ENCODE peak calls at places on chromosome 1, in six cellular contexts. Z is adrenal gland, P is upper lobe of left lung, E is iPS DF 6.9, D is H9, X is IMR-90. T is an unnamed sample.

GRCh38 chr1:61536174-61536573 is 188.8 kb downstream of the TM2D1 start:
- DNase-seq in X (no peak), E (no peak), D (no peak), Z (no peak), P (no peak), T (no peak)

GRCh38 chr1:15051898-15052528 is 101.5 kb upstream of the TMEM51 start:
- DNase-seq in Z (no peak), E (no peak), D (no peak), X (peak; percentile 22), P (no peak), T (peak; percentile 18)

GRCh38 chr1:36988741-36989193 is 45.5 kb downstream of the GRIK3 start:
- DNase-seq in D (no peak), Z (no peak), P (no peak), E (no peak), X (no peak), T (no peak)

GRCh38 chr1:12208764-12209494 is 20.9 kb upstream of the VPS13D start:
- DNase-seq in Z (peak; percentile 91), E (peak; percentile 85), X (peak; percentile 68), P (peak; percentile 84), D (peak; percentile 87), T (no peak)

GRCh38 chr1:228964178-228964819 is 229.0 kb downstream of the RHOU start:
- DNase-seq in D (peak; percentile 24), E (no peak), Z (peak; percentile 19), P (no peak), X (peak; percentile 94), T (peak; percentile 75)

GRCh38 chr1:11948822-11949458 is 14.4 kb downstream of the PLOD1 start:
- DNase-seq in X (peak; percentile 26), E (no peak), D (no peak), P (no peak), Z (no peak), T (no peak)

GRCh38 chr1:152053375-152053774 is 16.6 kb upstream of the S100A11 start:
- DNase-seq in X (no peak), E (no peak), P (no peak), D (no peak), Z (no peak), T (no peak)

GRCh38 chr1:117067528-117068370 is 7.6 kb downstream of the TTF2 start:
- DNase-seq in D (peak; percentile 38), P (peak; percentile 53), Z (peak; percentile 70), X (peak; percentile 70), E (no peak), T (peak; percentile 29)

GRCh38 chr1:179917601-179918429 is 35.7 kb downstream of the TOR1AIP1 start:
- DNase-seq in P (no peak), X (no peak), E (no peak), Z (no peak), D (no peak), T (no peak)

GRCh38 chr1:35463232-35463631 is 94.0 kb downstream of the KIAA0319L start:
- DNase-seq in Z (no peak), E (no peak), X (no peak), P (no peak), D (no peak), T (no peak)

GRCh38 chr1:56404561-56405030 is 174.8 kb downstream of the PLPP3 start:
- DNase-seq in E (no peak), X (no peak), Z (no peak), P (no peak), D (no peak), T (no peak)

GRCh38 chr1:28682840-28683239 is 14.3 kb downstream of the GMEB1 start:
- DNase-seq in X (peak; percentile 31), D (no peak), E (no peak), Z (no peak), P (no peak), T (no peak)

GRCh38 chr1:179007233-179007632 is 18.5 kb upstream of the FAM20B start:
- DNase-seq in X (no peak), Z (no peak), D (no peak), E (no peak), P (no peak), T (no peak)

GRCh38 chr1:197948926-197949899 is 32.0 kb downstream of the LHX9 start:
- DNase-seq in P (no peak), X (no peak), Z (no peak), E (no peak), D (no peak), T (no peak)

GRCh38 chr1:198880818-198881597 is 242.2 kb downstream of the PTPRC start:
- DNase-seq in P (no peak), E (no peak), Z (peak; percentile 23), X (peak; percentile 97), D (no peak), T (peak; percentile 66)

GRCh38 chr1:155706101-155706619 is 17.3 kb downstream of the DAP3 start:
- DNase-seq in D (no peak), E (no peak), Z (no peak), P (no peak), X (peak; percentile 69), T (peak; percentile 73)

GRCh38 chr1:24884751-24885150 is 45.3 kb downstream of the RUNX3 start:
- DNase-seq in P (no peak), X (no peak), E (no peak), Z (no peak), D (no peak), T (no peak)

GRCh38 chr1:2987773-2988172 is 33.5 kb upstream of the ACTRT2 start:
- DNase-seq in X (no peak), D (no peak), P (no peak), Z (no peak), E (no peak), T (no peak)

GRCh38 chr1:204148098-204148406 is 3.8 kb downstream of the ETNK2 start:
- DNase-seq in P (no peak), X (no peak), D (no peak), Z (no peak), E (no peak), T (no peak)

GRCh38 chr1:83994111-83994510 is 4.8 kb downstream of the TTLL7 start:
- DNase-seq in E (no peak), X (no peak), D (no peak), P (no peak), Z (no peak), T (no peak)

GRCh38 chr1:69523032-69523431 is 44.7 kb upstream of the LRRC7 start:
- DNase-seq in D (no peak), X (peak; percentile 87), E (no peak), P (no peak), Z (no peak), T (peak; percentile 83)

GRCh38 chr1:15656464-15656863 is 27.7 kb upstream of the PLEKHM2 start:
- DNase-seq in P (no peak), D (no peak), Z (no peak), X (no peak), E (no peak), T (no peak)

GRCh38 chr1:72037745-72038343 is 244.5 kb downstream of the NEGR1 start:
- DNase-seq in P (peak; percentile 37), D (no peak), Z (peak; percentile 31), E (no peak), X (peak; percentile 49), T (peak; percentile 20)

GRCh38 chr1:181554465-181554864 is 71.1 kb downstream of the CACNA1E start:
- DNase-seq in Z (no peak), P (no peak), D (no peak), X (no peak), E (no peak), T (no peak)

GRCh38 chr1:9207715-9208114 is 26.9 kb upstream of the H6PD start:
- DNase-seq in E (no peak), P (no peak), X (peak; percentile 70), Z (no peak), D (no peak), T (no peak)
- H3K4me1 ChIP-seq in E (no peaks in the 10 kb centered on the region), P (no peaks in the 10 kb centered on the region), X (peaks cover 15% of the 10 kb centered on the region), Z (no peaks in the 10 kb centered on the region), D (no peaks in the 10 kb centered on the region), T (no peaks in the 10 kb centered on the region)

GRCh38 chr1:94069649-94070285 is 51.2 kb downstream of the ABCA4 start:
- DNase-seq in E (no peak), P (no peak), Z (peak; percentile 40), D (no peak), X (peak; percentile 31), T (no peak)

GRCh38 chr1:94068831-94069648 is 51.9 kb downstream of the ABCA4 start:
- DNase-seq in D (no peak), X (peak; percentile 86), E (no peak), P (peak; percentile 83), Z (peak; percentile 30), T (no peak)

GRCh38 chr1:94071391-94071790 is 49.6 kb downstream of the ABCA4 start:
- DNase-seq in D (no peak), Z (no peak), E (no peak), X (no peak), P (no peak), T (no peak)

GRCh38 chr1:94071956-94072355 is 49.0 kb downstream of the ABCA4 start:
- DNase-seq in D (no peak), Z (no peak), E (no peak), P (no peak), X (no peak), T (no peak)

DNA sequence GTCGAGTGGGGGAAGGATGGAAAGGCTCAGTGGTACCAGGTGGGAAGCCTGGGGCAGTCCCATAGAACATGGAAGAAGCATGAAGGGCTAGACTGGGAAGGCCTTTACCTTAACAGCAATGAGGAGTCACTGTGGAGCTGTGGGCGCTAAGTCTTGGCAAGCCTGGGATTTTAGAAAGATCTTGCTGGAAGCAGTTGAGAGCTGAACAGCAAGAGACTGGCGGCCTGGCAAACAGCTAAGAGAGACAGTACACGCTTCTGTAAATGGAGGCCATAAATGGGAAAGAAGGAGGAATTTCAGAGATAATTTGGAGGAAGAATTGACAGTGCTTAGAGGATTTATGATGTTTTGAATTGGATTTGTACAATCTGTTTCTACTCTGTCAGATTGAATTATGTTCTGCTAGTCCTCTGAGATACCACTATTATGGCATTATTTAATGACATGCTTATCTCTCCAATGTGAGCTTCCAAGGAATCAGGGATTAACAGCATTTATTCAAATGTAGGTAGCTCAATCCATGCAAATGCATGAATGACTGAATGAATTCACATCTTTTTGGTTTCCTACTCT is 50.1 kb downstream of the ABCA4 start:
- DNase-seq in E (no peak), P (no peak), D (no peak), Z (no peak), X (no peak), T (no peak)
- H3K27ac ChIP-seq in E (no peak overlapping the region), P (peak overlapping the region; percentile 82), D (no peak overlapping the region), Z (no peak overlapping the region), X (no peak overlapping the region), T (no peak overlapping the region)

DNA sequence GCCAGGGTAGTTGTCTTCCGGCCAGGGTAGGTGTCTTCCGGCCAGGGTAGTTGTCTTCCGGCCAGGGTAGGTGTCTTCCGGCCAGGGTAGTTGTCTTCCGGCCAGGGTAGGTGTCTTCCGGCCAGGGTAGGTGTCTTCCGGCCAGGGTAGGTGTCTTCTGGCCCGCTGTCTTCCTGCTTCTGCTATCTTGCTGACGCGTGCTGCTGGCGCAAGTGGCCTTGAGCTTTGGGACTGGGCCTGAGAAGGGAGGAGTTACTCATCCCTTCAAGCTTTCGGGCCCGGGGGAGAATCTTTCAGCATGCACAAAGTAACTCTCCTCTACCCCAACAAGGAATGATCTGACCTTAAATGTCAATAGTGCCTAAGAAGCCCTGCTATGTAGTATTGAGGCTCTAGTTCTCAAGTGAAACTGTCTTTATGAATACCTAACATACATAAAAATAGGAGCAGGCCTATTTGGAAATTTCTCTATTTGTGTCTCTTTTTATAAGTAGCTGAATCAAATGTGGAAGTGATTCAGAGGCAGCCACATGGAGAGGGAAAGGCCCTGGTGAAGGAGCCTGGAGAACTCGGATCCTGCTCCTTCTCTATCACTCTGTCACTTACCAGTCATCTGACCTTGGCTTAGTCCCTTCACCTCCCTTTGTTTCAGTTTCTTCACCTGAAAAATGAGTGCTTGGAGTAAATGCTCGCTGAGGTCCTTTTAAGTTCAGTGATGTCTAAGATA is 65.6 kb downstream of the RGL1 start:
- DNase-seq in P (no peak), E (no peak), X (peak; percentile 39), Z (peak; percentile 88), D (no peak), T (no peak)
- H3K4me1 ChIP-seq in P (peaks cover 39% of the 10 kb centered on the region), E (no peaks in the 10 kb centered on the region), X (peaks cover 9% of the 10 kb centered on the region), Z (peaks cover 59% of the 10 kb centered on the region), D (peaks cover 6% of the 10 kb centered on the region), T (no peaks in the 10 kb centered on the region)

GRCh38 chr1:154466879-154467767 is 34.9 kb upstream of the TDRD10 start:
- DNase-seq in P (no peak), Z (no peak), X (no peak), E (no peak), D (no peak), T (no peak)
- H3K27ac ChIP-seq in P (peak overlapping the region; percentile 8), Z (no peak overlapping the region), X (no peak overlapping the region), E (no peak overlapping the region), D (no peak overlapping the region), T (no peak overlapping the region)

T was measured in foreskin keratinocyte.